ENCODE peak calls at places on chromosomes 13 and 19, in six cellular contexts. N is GM23338, C is SK-N-SH, J is PC-3, Q is neural progenitor cell, E is MM.1S. B is an unnamed sample. For H3F3A, the result is how much of the 10 kb centered on the place peaks cover.

GRCh38 chr19:36807029-36807428 is 31.2 kb downstream of the ZNF790 start:
- DNase-seq in J (no peak), Q (no peak), N (no peak), C (no peak), E (no peak), B (no peak)

GRCh38 chr13:39016789-39017188 is 21.1 kb downstream of the PROSER1 start:
- DNase-seq in C (peak), Q (peak), N (peak), E (peak), J (peak), B (peak)

GRCh38 chr19:1754651-1755466 is 1.6 kb downstream of the ONECUT3 start:
- DNase-seq in J (peak), C (no peak), E (no peak), Q (peak), N (peak), B (no peak)

GRCh38 chr13:48661112-48661511 is 7.4 kb downstream of the CYSLTR2 start:
- DNase-seq in J (no peak), C (no peak), Q (no peak), E (no peak), N (no peak), B (no peak)

GRCh38 chr13:41595298-41595697 is 137.9 kb downstream of the RGCC start:
- DNase-seq in N (no peak), J (no peak), E (no peak), C (no peak), Q (no peak), B (no peak)

GRCh38 chr13:62482351-62482750 is 1066.7 kb upstream of the PCDH20 start:
- DNase-seq in E (no peak), C (no peak), N (no peak), J (peak), Q (no peak), B (no peak)

GRCh38 chr19:7395360-7395781 is 46.6 kb downstream of the ARHGEF18 start:
- DNase-seq in C (peak), N (no peak), Q (peak), E (peak), J (peak), B (peak)

GRCh38 chr13:40159736-40160135 is 504.3 kb downstream of the COG6 start:
- DNase-seq in Q (no peak), J (no peak), N (no peak), C (no peak), E (no peak), B (no peak)

GRCh38 chr13:76164290-76164689 is 528.2 kb downstream of the LMO7 start:
- DNase-seq in E (no peak), J (no peak), Q (no peak), C (no peak), N (no peak), B (no peak)

GRCh38 chr13:24040835-24041234 is 119.7 kb upstream of the SPATA13 start:
- DNase-seq in N (peak), J (no peak), E (no peak), C (no peak), Q (peak), B (no peak)

GRCh38 chr13:95343944-95344343 is 42.7 kb upstream of the ABCC4 start:
- DNase-seq in E (no peak), J (no peak), C (no peak), Q (no peak), N (no peak), B (no peak)

GRCh38 chr19:57465680-57466381 is 8.9 kb upstream of the VN1R1 start:
- DNase-seq in E (peak), C (peak), Q (peak), J (peak), N (peak), B (peak)

GRCh38 chr13:113207890-113208423 is 512 bp downstream of the PCID2 start:
- DNase-seq in Q (peak), J (peak), E (peak), C (no peak), N (peak), B (peak)

GRCh38 chr19:51644636-51645271 is 1.9 kb downstream of the SIGLEC14 start:
- DNase-seq in E (no peak), C (no peak), N (peak), J (no peak), Q (no peak), B (no peak)

GRCh38 chr19:23436944-23437343 is 41.7 kb upstream of the ZNF91 start:
- DNase-seq in C (no peak), J (peak), E (peak), N (peak), Q (no peak), B (no peak)

GRCh38 chr19:35077411-35078223 is 36.1 kb downstream of the HPN start:
- DNase-seq in N (no peak), J (no peak), E (no peak), Q (no peak), C (no peak), B (no peak)

GRCh38 chr13:114264886-114265611 is 16.4 kb upstream of the UPF3A start:
- DNase-seq in J (no peak), Q (no peak), E (no peak), N (no peak), C (no peak), B (peak)

DNA sequence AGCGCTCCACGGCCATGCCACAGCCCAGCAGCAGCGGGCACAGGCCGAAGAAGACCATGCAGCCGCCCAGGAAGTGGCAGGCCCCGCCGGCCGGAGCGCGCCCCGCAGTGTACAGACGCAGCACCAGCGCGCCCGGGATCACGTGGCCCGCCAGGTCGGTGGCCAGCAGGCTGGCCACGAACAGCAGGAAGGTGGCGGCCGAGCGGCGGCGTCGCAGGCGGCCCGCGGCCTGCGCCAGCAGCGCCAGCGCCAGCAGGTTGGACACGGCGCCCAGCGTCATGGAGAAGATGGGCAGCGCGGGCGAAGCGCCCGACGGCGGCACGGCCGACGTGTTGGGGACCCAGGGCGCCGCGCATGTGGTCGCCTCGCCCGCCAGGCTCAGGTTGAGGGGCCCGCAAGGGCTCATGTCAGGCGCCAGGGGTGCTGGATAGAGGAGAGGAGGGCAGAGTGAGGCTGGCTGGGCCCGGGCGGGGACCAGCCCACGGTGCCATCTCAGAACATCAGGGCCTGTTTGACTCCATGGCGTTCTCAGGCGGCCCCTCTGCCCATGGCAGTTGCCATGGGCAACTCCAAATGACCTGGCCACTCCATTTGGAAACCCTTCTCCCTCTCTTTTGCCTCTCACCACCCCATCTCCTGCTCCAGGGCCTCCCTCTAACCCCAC is 1.1 kb downstream of the PTGER1 start:
- DNase-seq in N (peak), J (peak), Q (no peak), E (no peak), C (peak), B (peak)
- TF ChIP-seq EZH2phosphoT487 in N (no peak), J (no peak), Q (no peak), E (no peak), C (no peak), B (no peak)

GRCh38 chr19:39411006-39411831 is 1.2 kb upstream of the PLEKHG2 start:
- DNase-seq in N (no peak), Q (no peak), C (no peak), J (no peak), E (peak), B (peak)

GRCh38 chr19:39409207-39409885 is 2.7 kb downstream of the ZFP36 start:
- DNase-seq in Q (no peak), E (peak), J (peak), N (peak), C (peak), B (peak)

GRCh38 chr19:39408392-39409206 is 2.0 kb downstream of the ZFP36 start:
- DNase-seq in E (peak), C (no peak), J (peak), N (no peak), Q (peak), B (peak)

GRCh38 chr19:39410620-39411005 is 1.9 kb upstream of the PLEKHG2 start:
- DNase-seq in J (no peak), Q (peak), N (no peak), C (no peak), E (no peak), B (peak)

DNA sequence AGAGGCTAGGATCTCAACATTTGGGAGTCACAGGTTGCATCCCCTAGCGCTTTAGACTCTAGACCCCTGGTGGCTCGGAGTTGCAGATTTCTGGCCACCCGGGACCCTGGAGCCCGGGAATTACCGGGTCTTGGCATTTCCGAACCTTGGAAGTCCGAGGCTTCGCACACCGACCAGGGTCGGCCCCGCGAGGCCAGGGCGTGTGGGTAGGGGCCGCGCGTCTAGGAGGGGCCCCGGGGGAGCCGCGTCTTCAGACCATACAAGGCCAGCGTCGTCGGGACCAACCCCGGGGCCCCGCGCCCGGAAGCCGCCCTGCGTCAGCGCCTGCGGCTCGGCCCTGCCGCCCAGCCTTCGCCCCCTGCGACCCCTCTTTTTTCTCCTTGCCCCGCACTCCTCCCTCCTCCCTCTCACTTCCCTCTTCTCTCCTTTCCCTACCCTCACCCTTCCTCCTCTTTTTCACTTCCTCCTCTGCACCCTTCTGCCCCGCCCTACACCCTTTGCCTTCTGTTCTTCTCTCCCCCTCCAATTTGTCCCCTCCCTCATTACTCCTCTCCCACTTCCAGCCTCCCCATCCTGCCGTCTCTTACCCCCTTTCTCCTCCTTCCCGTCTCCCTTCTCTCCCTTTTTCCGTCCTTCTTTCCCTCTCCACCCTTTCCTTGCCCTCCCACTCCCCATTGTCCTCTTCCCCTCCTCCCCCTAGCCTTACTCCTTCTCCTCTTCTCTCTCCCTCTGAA is 2.4 kb upstream of the PLEKHG2 start:
- DNase-seq in E (peak), J (no peak), C (peak), N (peak), Q (peak), B (peak)
- H3F3A ChIP-seq in E (half or more), J (under half), C (under half), N (under half), Q (half or more), B (under half)

GRCh38 chr19:44846455-44847143 is 502 bp downstream of the NECTIN2 start:
- DNase-seq in J (no peak), N (peak), E (no peak), C (peak), Q (peak), B (peak)
- H3K27ac ChIP-seq in J (peak), N (peak), E (no peak), C (peak), Q (peak), B (peak)

GRCh38 chr13:28607187-28607955 is 51.6 kb upstream of the POMP start:
- DNase-seq in N (no peak), Q (no peak), C (no peak), J (no peak), E (no peak), B (no peak)
- TF ChIP-seq EZH2phosphoT487 in N (no peak), Q (no peak), C (no peak), J (no peak), E (no peak), B (no peak)

GRCh38 chr19:44236384-44236783 is 23.3 kb upstream of the ZNF233 start:
- DNase-seq in J (no peak), N (no peak), Q (no peak), E (no peak), C (no peak), B (no peak)
- H3F3A ChIP-seq in J (under half), N (under half), Q (under half), E (under half), C (under half), B (under half)

GRCh38 chr13:98276486-98276885 is 99.4 kb upstream of the RNF113B start:
- DNase-seq in N (no peak), E (no peak), C (no peak), J (no peak), Q (no peak), B (no peak)

GRCh38 chr13:98278068-98278619 is 101.1 kb upstream of the RNF113B start:
- DNase-seq in Q (no peak), N (no peak), C (no peak), E (no peak), J (no peak), B (no peak)

GRCh38 chr13:98279473-98280175 is 102.6 kb upstream of the RNF113B start:
- DNase-seq in Q (no peak), N (no peak), C (peak), J (no peak), E (no peak), B (no peak)

GRCh38 chr13:98275711-98276171 is 98.7 kb upstream of the RNF113B start:
- DNase-seq in Q (no peak), C (no peak), J (no peak), N (no peak), E (no peak), B (peak)

GRCh38 chr13:98280176-98280510 is 103.1 kb upstream of the RNF113B start:
- DNase-seq in N (no peak), E (no peak), J (no peak), Q (no peak), C (no peak), B (no peak)
- H3K27ac ChIP-seq in N (no peak), E (no peak), J (no peak), Q (no peak), C (no peak), B (no peak)

DNA sequence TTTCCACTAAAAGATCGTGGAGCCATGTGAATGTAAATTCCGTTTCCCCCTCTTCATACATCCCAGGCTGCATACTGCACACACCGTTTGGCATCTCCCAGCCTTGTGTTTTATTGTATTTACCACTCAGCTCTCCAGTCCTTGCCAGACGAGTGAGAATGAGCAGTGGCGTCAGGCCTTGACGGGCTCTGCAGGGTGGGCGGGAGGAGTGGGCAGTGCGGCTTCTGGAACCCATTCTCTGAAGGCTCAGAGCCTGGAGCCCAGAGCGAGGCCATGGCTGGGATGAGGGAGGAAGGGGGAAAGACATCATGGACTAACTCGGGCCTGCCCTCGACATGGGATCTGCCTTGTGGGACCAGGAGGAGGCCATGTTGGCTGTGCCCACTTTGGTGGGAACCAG is 25.1 kb downstream of the BICRA start:
- DNase-seq in C (no peak), Q (no peak), N (no peak), J (no peak), E (no peak), B (no peak)
- TF ChIP-seq EZH2phosphoT487 in C (no peak), Q (no peak), N (no peak), J (no peak), E (no peak), B (no peak)

GRCh38 chr19:54452626-54453025 is 3.6 kb downstream of the LENG8 start:
- DNase-seq in Q (no peak), E (no peak), J (no peak), N (no peak), C (no peak), B (no peak)

GRCh38 chr19:54455786-54456422 is 6.9 kb downstream of the LENG8 start:
- DNase-seq in Q (no peak), E (no peak), N (no peak), C (no peak), J (no peak), B (no peak)

GRCh38 chr19:54453921-54454780 is 5.2 kb downstream of the LENG8 start:
- DNase-seq in N (no peak), C (no peak), J (no peak), Q (no peak), E (no peak), B (no peak)

GRCh38 chr19:54456423-54457373 is 6.9 kb downstream of the LENG9 start:
- DNase-seq in N (no peak), Q (no peak), J (no peak), C (no peak), E (no peak), B (no peak)

GRCh38 chr19:54454781-54455675 is 6.0 kb downstream of the LENG8 start:
- DNase-seq in J (no peak), N (no peak), Q (no peak), E (no peak), C (no peak), B (no peak)
- H3F3A ChIP-seq in J (under half), N (under half), Q (under half), E (under half), C (under half), B (under half)

DNA sequence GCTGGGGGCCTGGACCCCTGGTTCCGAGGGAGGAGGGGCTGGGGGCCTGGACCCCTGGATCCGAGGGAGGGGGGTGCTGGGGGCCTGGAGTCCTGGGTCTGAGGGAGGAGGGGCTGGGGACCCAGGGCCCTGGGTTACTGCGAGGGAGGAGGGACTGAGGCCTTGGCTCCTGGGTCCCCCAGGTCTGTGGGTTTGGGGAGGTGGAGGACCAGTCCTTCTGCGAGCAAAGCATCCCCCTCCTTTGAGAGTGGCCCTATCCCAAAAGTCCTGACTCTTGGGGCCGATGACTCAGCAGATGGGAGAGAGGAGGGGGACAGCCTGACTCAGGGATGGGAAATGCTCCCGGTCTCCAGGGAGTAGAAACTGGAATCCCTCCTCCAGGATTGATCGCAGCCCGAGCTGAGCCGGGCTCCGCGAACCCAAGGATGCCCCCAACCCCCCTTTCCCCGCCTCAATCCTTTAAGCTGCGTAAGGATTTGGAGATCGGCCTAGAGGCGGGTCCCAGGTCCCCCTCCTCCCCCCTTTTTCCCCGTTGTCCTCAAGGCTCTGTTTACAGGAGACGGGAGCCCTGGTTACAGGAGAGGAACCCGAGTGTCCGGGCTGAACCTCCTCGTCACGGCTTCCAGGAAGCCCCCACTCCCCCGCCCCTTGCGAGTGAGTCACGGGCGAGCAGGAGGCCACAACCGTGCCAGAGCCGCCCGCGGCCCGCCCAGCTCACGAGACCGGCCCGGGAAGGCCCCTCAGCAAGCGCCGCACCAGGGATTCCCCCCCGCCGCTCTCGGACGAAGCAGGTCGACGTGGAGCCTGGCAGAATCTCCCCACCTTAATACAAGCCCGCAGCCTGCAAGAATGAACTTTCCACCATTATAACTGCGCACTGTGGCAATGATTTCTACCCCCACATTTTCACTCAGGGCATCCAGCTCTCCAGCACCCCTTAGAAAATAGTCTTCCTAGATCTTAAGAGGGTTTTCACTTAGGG is 3.0 kb upstream of the ZFP36 start:
- DNase-seq in C (no peak), E (peak), J (peak), Q (peak), N (peak), B (peak)
- H3K27ac ChIP-seq in C (peak), E (peak), J (peak), Q (peak), N (peak), B (peak)

GRCh38 chr13:44331446-44331845 is 42.2 kb upstream of the SERP2 start:
- DNase-seq in Q (no peak), J (no peak), E (no peak), C (no peak), N (no peak), B (no peak)
- TF ChIP-seq EZH2phosphoT487 in Q (no peak), J (no peak), E (no peak), C (no peak), N (no peak), B (no peak)

B was measured in GM23248.